ENCODE peak calls at places on chromosomes 16 and 17, in eight cellular contexts. One of them, this sample, is unnamed.

GRCh38 chr17:49486012-49486641 is 9.0 kb upstream of the NGFR start:
- DNase-seq in suprapubic skin: no peak
- DNase-seq in AG10803: no peak
- DNase-seq in DND-41: no peak
- DNase-seq in AG04450: no peak
- DNase-seq in OCI-LY7: no peak
- DNase-seq in lung: no peak
- DNase-seq in CD4-positive, CD25-positive, alpha-beta regulatory T cell: no peak
- DNase-seq in this sample: peak

GRCh38 chr17:8001976-8002645 is at the start of gene GUCY2D:
- DNase-seq in AG10803: no peak
- DNase-seq in suprapubic skin: peak
- DNase-seq in lung: no peak
- DNase-seq in CD4-positive, CD25-positive, alpha-beta regulatory T cell: no peak
- DNase-seq in OCI-LY7: no peak
- DNase-seq in DND-41: no peak
- DNase-seq in AG04450: no peak
- DNase-seq in this sample: no peak

GRCh38 chr16:81526935-81527334 is 82.3 kb downstream of the CMIP start:
- DNase-seq in DND-41: no peak
- DNase-seq in lung: peak
- DNase-seq in OCI-LY7: no peak
- DNase-seq in CD4-positive, CD25-positive, alpha-beta regulatory T cell: no peak
- DNase-seq in AG10803: peak
- DNase-seq in suprapubic skin: no peak
- DNase-seq in AG04450: no peak
- DNase-seq in this sample: no peak

GRCh38 chr17:73770115-73770848 is 126.0 kb upstream of the SDK2 start:
- DNase-seq in DND-41: no peak
- DNase-seq in OCI-LY7: no peak
- DNase-seq in CD4-positive, CD25-positive, alpha-beta regulatory T cell: no peak
- DNase-seq in suprapubic skin: peak
- DNase-seq in AG04450: peak
- DNase-seq in lung: peak
- DNase-seq in AG10803: peak
- DNase-seq in this sample: no peak

GRCh38 chr17:50649042-50649908 is 14.6 kb downstream of the ABCC3 start:
- DNase-seq in OCI-LY7: no peak
- DNase-seq in AG04450: peak
- DNase-seq in lung: no peak
- DNase-seq in AG10803: no peak
- DNase-seq in suprapubic skin: no peak
- DNase-seq in DND-41: no peak
- DNase-seq in CD4-positive, CD25-positive, alpha-beta regulatory T cell: no peak
- DNase-seq in this sample: peak

GRCh38 chr16:4691666-4692412 is 1.5 kb upstream of the NUDT16L1 start:
- DNase-seq in AG10803: no peak
- DNase-seq in suprapubic skin: peak
- DNase-seq in DND-41: no peak
- DNase-seq in lung: no peak
- DNase-seq in AG04450: no peak
- DNase-seq in CD4-positive, CD25-positive, alpha-beta regulatory T cell: no peak
- DNase-seq in OCI-LY7: no peak
- DNase-seq in this sample: no peak

GRCh38 chr17:21467739-21468490 is 91.8 kb downstream of the KCNJ12 start:
- DNase-seq in OCI-LY7: no peak
- DNase-seq in CD4-positive, CD25-positive, alpha-beta regulatory T cell: no peak
- DNase-seq in suprapubic skin: no peak
- DNase-seq in DND-41: no peak
- DNase-seq in AG10803: no peak
- DNase-seq in lung: no peak
- DNase-seq in AG04450: no peak
- DNase-seq in this sample: no peak

GRCh38 chr17:8489841-8490240 is 54.2 kb downstream of the NDEL1 start:
- DNase-seq in suprapubic skin: no peak
- DNase-seq in DND-41: no peak
- DNase-seq in lung: no peak
- DNase-seq in OCI-LY7: no peak
- DNase-seq in CD4-positive, CD25-positive, alpha-beta regulatory T cell: no peak
- DNase-seq in AG04450: no peak
- DNase-seq in AG10803: peak
- DNase-seq in this sample: no peak

GRCh38 chr16:57245472-57246113 is 534 bp downstream of the ARL2BP start:
- DNase-seq in DND-41: no peak
- DNase-seq in CD4-positive, CD25-positive, alpha-beta regulatory T cell: no peak
- DNase-seq in OCI-LY7: no peak
- DNase-seq in suprapubic skin: peak
- DNase-seq in AG04450: no peak
- DNase-seq in AG10803: peak
- DNase-seq in lung: peak
- DNase-seq in this sample: no peak

GRCh38 chr17:31174215-31174614 is 79.4 kb downstream of the NF1 start:
- DNase-seq in AG10803: no peak
- DNase-seq in lung: no peak
- DNase-seq in OCI-LY7: no peak
- DNase-seq in suprapubic skin: no peak
- DNase-seq in CD4-positive, CD25-positive, alpha-beta regulatory T cell: no peak
- DNase-seq in AG04450: no peak
- DNase-seq in DND-41: no peak
- DNase-seq in this sample: no peak

GRCh38 chr16:84220851-84221250 is 19.0 kb downstream of the KCNG4 start:
- DNase-seq in lung: no peak
- DNase-seq in AG10803: peak
- DNase-seq in CD4-positive, CD25-positive, alpha-beta regulatory T cell: no peak
- DNase-seq in DND-41: no peak
- DNase-seq in AG04450: no peak
- DNase-seq in OCI-LY7: no peak
- DNase-seq in suprapubic skin: no peak
- DNase-seq in this sample: no peak

GRCh38 chr17:80986046-80986445 is 5.6 kb upstream of the CHMP6 start:
- DNase-seq in OCI-LY7: no peak
- DNase-seq in AG10803: no peak
- DNase-seq in suprapubic skin: no peak
- DNase-seq in CD4-positive, CD25-positive, alpha-beta regulatory T cell: no peak
- DNase-seq in DND-41: no peak
- DNase-seq in lung: no peak
- DNase-seq in AG04450: no peak
- DNase-seq in this sample: no peak

GRCh38 chr16:73912850-73913249 is 383.8 kb upstream of the PSMD7 start:
- DNase-seq in AG04450: no peak
- DNase-seq in AG10803: no peak
- DNase-seq in CD4-positive, CD25-positive, alpha-beta regulatory T cell: no peak
- DNase-seq in DND-41: no peak
- DNase-seq in lung: no peak
- DNase-seq in suprapubic skin: no peak
- DNase-seq in OCI-LY7: no peak
- DNase-seq in this sample: no peak

GRCh38 chr17:19313746-19314651 is 48.5 kb downstream of the B9D1 start:
- DNase-seq in AG04450: no peak
- DNase-seq in OCI-LY7: no peak
- DNase-seq in suprapubic skin: no peak
- DNase-seq in AG10803: no peak
- DNase-seq in lung: no peak
- DNase-seq in DND-41: no peak
- DNase-seq in CD4-positive, CD25-positive, alpha-beta regulatory T cell: no peak
- DNase-seq in this sample: no peak

GRCh38 chr17:75806822-75807500 is 22.4 kb downstream of the UNK start:
- DNase-seq in lung: no peak
- DNase-seq in DND-41: no peak
- DNase-seq in AG10803: no peak
- DNase-seq in suprapubic skin: no peak
- DNase-seq in OCI-LY7: no peak
- DNase-seq in AG04450: no peak
- DNase-seq in CD4-positive, CD25-positive, alpha-beta regulatory T cell: no peak
- DNase-seq in this sample: no peak

GRCh38 chr16:80014241-80014939 is 413.9 kb upstream of the MAF start:
- DNase-seq in lung: no peak
- DNase-seq in AG10803: peak
- DNase-seq in suprapubic skin: no peak
- DNase-seq in AG04450: no peak
- DNase-seq in OCI-LY7: no peak
- DNase-seq in DND-41: no peak
- DNase-seq in CD4-positive, CD25-positive, alpha-beta regulatory T cell: no peak
- DNase-seq in this sample: no peak

GRCh38 chr17:44348234-44348987 is 3.3 kb downstream of the GRN start:
- DNase-seq in CD4-positive, CD25-positive, alpha-beta regulatory T cell: no peak
- DNase-seq in AG10803: peak
- DNase-seq in OCI-LY7: peak
- DNase-seq in lung: no peak
- DNase-seq in DND-41: no peak
- DNase-seq in suprapubic skin: no peak
- DNase-seq in AG04450: no peak
- DNase-seq in this sample: no peak

GRCh38 chr16:20166531-20167235 is 93.0 kb upstream of the GPR139 start:
- DNase-seq in lung: no peak
- DNase-seq in CD4-positive, CD25-positive, alpha-beta regulatory T cell: no peak
- DNase-seq in suprapubic skin: no peak
- DNase-seq in DND-41: no peak
- DNase-seq in OCI-LY7: no peak
- DNase-seq in AG04450: no peak
- DNase-seq in AG10803: no peak
- DNase-seq in this sample: no peak

GRCh38 chr17:48930435-48930873 is 14.2 kb downstream of the SNF8 start:
- DNase-seq in suprapubic skin: no peak
- DNase-seq in CD4-positive, CD25-positive, alpha-beta regulatory T cell: no peak
- DNase-seq in OCI-LY7: no peak
- DNase-seq in AG10803: no peak
- DNase-seq in lung: no peak
- DNase-seq in AG04450: no peak
- DNase-seq in DND-41: no peak
- DNase-seq in this sample: no peak

GRCh38 chr16:2028146-2028545 is 1.4 kb downstream of the NHERF2 start:
- DNase-seq in AG04450: no peak
- DNase-seq in suprapubic skin: no peak
- DNase-seq in CD4-positive, CD25-positive, alpha-beta regulatory T cell: no peak
- DNase-seq in DND-41: no peak
- DNase-seq in lung: no peak
- DNase-seq in AG10803: no peak
- DNase-seq in OCI-LY7: no peak
- DNase-seq in this sample: no peak
- H3K4me3 ChIP-seq in AG04450: peak
- H3K4me3 ChIP-seq in suprapubic skin: peak
- H3K4me3 ChIP-seq in CD4-positive, CD25-positive, alpha-beta regulatory T cell: no peak
- H3K4me3 ChIP-seq in DND-41: no peak
- H3K4me3 ChIP-seq in lung: peak
- H3K4me3 ChIP-seq in AG10803: peak
- H3K4me3 ChIP-seq in OCI-LY7: no peak
- H3K4me3 ChIP-seq in this sample: no peak

DNA sequence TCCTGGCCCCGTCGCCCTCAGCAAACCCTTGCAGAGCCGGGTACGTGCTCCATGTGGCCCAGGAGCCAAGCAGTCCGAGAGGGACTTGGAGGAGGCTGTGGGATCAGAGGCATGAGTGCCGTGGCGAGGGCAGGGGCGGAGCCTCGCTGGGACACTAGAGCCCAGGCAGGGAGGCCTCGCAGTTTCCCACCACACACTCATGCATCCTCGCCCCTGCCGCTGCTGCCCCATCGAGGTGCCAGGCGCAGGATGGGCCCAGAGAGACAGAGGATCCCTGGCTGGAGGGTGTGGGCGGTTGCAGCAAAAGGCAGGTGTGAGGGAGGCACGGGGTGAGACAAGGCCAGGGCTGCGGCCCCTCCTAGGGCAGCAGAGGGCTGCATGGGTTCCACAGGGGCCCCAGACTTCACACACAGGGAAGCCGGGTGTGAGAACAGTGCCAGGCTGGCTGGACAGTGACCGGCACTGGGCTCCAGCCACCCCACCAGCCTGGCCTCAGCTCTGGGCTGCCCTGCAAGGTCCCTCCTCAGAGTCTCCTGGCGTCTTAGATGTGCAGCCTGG is 7.7 kb downstream of the BCAR1 start:
- DNase-seq in AG10803: no peak
- DNase-seq in DND-41: no peak
- DNase-seq in AG04450: no peak
- DNase-seq in suprapubic skin: no peak
- DNase-seq in OCI-LY7: no peak
- DNase-seq in lung: no peak
- DNase-seq in CD4-positive, CD25-positive, alpha-beta regulatory T cell: no peak
- DNase-seq in this sample: no peak
- H3K4me3 ChIP-seq in AG10803: peak
- H3K4me3 ChIP-seq in DND-41: no peak
- H3K4me3 ChIP-seq in AG04450: no peak
- H3K4me3 ChIP-seq in suprapubic skin: no peak
- H3K4me3 ChIP-seq in OCI-LY7: no peak
- H3K4me3 ChIP-seq in lung: no peak
- H3K4me3 ChIP-seq in CD4-positive, CD25-positive, alpha-beta regulatory T cell: no peak
- H3K4me3 ChIP-seq in this sample: no peak

GRCh38 chr17:41663451-41664171 is 25.1 kb upstream of the EIF1 start:
- DNase-seq in CD4-positive, CD25-positive, alpha-beta regulatory T cell: no peak
- DNase-seq in OCI-LY7: no peak
- DNase-seq in AG04450: no peak
- DNase-seq in DND-41: no peak
- DNase-seq in lung: no peak
- DNase-seq in AG10803: no peak
- DNase-seq in suprapubic skin: no peak
- DNase-seq in this sample: no peak

GRCh38 chr17:41665566-41666335 is 22.9 kb upstream of the EIF1 start:
- DNase-seq in OCI-LY7: peak
- DNase-seq in CD4-positive, CD25-positive, alpha-beta regulatory T cell: peak
- DNase-seq in lung: peak
- DNase-seq in suprapubic skin: peak
- DNase-seq in AG10803: peak
- DNase-seq in AG04450: peak
- DNase-seq in DND-41: peak
- DNase-seq in this sample: peak

GRCh38 chr17:41666336-41666680 is 22.4 kb upstream of the EIF1 start:
- DNase-seq in DND-41: peak
- DNase-seq in OCI-LY7: peak
- DNase-seq in lung: no peak
- DNase-seq in AG10803: peak
- DNase-seq in suprapubic skin: no peak
- DNase-seq in AG04450: peak
- DNase-seq in CD4-positive, CD25-positive, alpha-beta regulatory T cell: peak
- DNase-seq in this sample: no peak

GRCh38 chr17:41664172-41664457 is 24.6 kb upstream of the EIF1 start:
- DNase-seq in AG04450: no peak
- DNase-seq in AG10803: no peak
- DNase-seq in suprapubic skin: no peak
- DNase-seq in DND-41: no peak
- DNase-seq in OCI-LY7: no peak
- DNase-seq in lung: no peak
- DNase-seq in CD4-positive, CD25-positive, alpha-beta regulatory T cell: no peak
- DNase-seq in this sample: no peak

GRCh38 chr17:41664587-41665565 is 23.8 kb upstream of the EIF1 start:
- DNase-seq in AG04450: no peak
- DNase-seq in AG10803: no peak
- DNase-seq in lung: no peak
- DNase-seq in CD4-positive, CD25-positive, alpha-beta regulatory T cell: no peak
- DNase-seq in OCI-LY7: no peak
- DNase-seq in suprapubic skin: no peak
- DNase-seq in DND-41: no peak
- DNase-seq in this sample: no peak
- H3K4me3 ChIP-seq in AG04450: peak
- H3K4me3 ChIP-seq in AG10803: peak
- H3K4me3 ChIP-seq in lung: no peak
- H3K4me3 ChIP-seq in CD4-positive, CD25-positive, alpha-beta regulatory T cell: peak
- H3K4me3 ChIP-seq in OCI-LY7: peak
- H3K4me3 ChIP-seq in suprapubic skin: peak
- H3K4me3 ChIP-seq in DND-41: peak
- H3K4me3 ChIP-seq in this sample: peak

GRCh38 chr17:35449371-35449931 is 885 bp upstream of the SLFN13 start:
- DNase-seq in OCI-LY7: no peak
- DNase-seq in AG04450: no peak
- DNase-seq in lung: no peak
- DNase-seq in CD4-positive, CD25-positive, alpha-beta regulatory T cell: no peak
- DNase-seq in AG10803: no peak
- DNase-seq in DND-41: no peak
- DNase-seq in suprapubic skin: no peak
- DNase-seq in this sample: no peak
- H3K4me3 ChIP-seq in OCI-LY7: no peak
- H3K4me3 ChIP-seq in AG04450: peak
- H3K4me3 ChIP-seq in lung: no peak
- H3K4me3 ChIP-seq in CD4-positive, CD25-positive, alpha-beta regulatory T cell: no peak
- H3K4me3 ChIP-seq in AG10803: no peak
- H3K4me3 ChIP-seq in DND-41: no peak
- H3K4me3 ChIP-seq in suprapubic skin: peak
- H3K4me3 ChIP-seq in this sample: no peak